ENCODE peak calls at places on chromosomes 7 and 10, in seven cellular contexts. P, A, X, L, V, Z and D are unnamed samples. For H3K27me3, the result is how much of the 10 kb centered on the place peaks cover.

GRCh38 chr7:11784808-11785536 is 47.0 kb downstream of the THSD7A start:
- DNase-seq in P (no peak), A (no peak), X (no peak), L (peak), V (no peak), Z (no peak), D (no peak)

GRCh38 chr7:80428161-80429054 is 83.5 kb downstream of the GNAT3 start:
- DNase-seq in P (peak), A (peak), X (peak), L (peak), V (peak), Z (peak), D (peak)

GRCh38 chr7:22726849-22727792 is at the start of gene IL6:
- DNase-seq in P (peak), A (peak), X (no peak), L (peak), V (peak), Z (no peak), D (peak)

GRCh38 chr10:35517431-35518181 is 87.5 kb upstream of the GJD4 start:
- DNase-seq in P (no peak), A (peak), X (no peak), L (peak), V (no peak), Z (no peak), D (no peak)

GRCh38 chr10:98885380-98885779 is 350.3 kb downstream of the HPSE2 start:
- DNase-seq in P (no peak), A (no peak), X (peak), L (no peak), V (no peak), Z (no peak), D (no peak)

GRCh38 chr10:22321156-22321711 is 335 bp downstream of the BMI1 start:
- DNase-seq in P (peak), A (peak), X (peak), L (peak), V (peak), Z (no peak), D (peak)

GRCh38 chr7:140726304-140726703 is 29.8 kb downstream of the NDUFB2 start:
- DNase-seq in P (peak), A (peak), X (peak), L (peak), V (peak), Z (peak), D (peak)

GRCh38 chr10:87861566-87861952 is 1.8 kb downstream of the KLLN start:
- DNase-seq in P (peak), A (peak), X (peak), L (peak), V (peak), Z (no peak), D (peak)

GRCh38 chr10:28914721-28915120 is 237.4 kb downstream of the BAMBI start:
- DNase-seq in P (no peak), A (no peak), X (no peak), L (peak), V (no peak), Z (no peak), D (no peak)

GRCh38 chr10:48533951-48534720 is 70.7 kb downstream of the ARHGAP22 start:
- DNase-seq in P (peak), A (peak), X (no peak), L (no peak), V (no peak), Z (no peak), D (no peak)

GRCh38 chr10:70887804-70888800 is at the start of gene PCBD1:
- DNase-seq in P (peak), A (peak), X (peak), L (peak), V (peak), Z (peak), D (peak)

GRCh38 chr10:70885931-70886903 is 2.1 kb downstream of the PCBD1 start:
- DNase-seq in P (no peak), A (no peak), X (no peak), L (no peak), V (no peak), Z (no peak), D (no peak)

GRCh38 chr10:70889291-70889690 is 926 bp upstream of the PCBD1 start:
- DNase-seq in P (no peak), A (no peak), X (no peak), L (peak), V (no peak), Z (no peak), D (no peak)

GRCh38 chr10:70885485-70885884 is 2.9 kb downstream of the PCBD1 start:
- DNase-seq in P (no peak), A (no peak), X (no peak), L (no peak), V (no peak), Z (no peak), D (no peak)

GRCh38 chr10:70886921-70887665 is 1.3 kb downstream of the PCBD1 start:
- DNase-seq in P (no peak), A (peak), X (no peak), L (no peak), V (peak), Z (no peak), D (no peak)
- H2AFZ ChIP-seq in P (peak), A (peak), X (no peak), L (peak), V (peak), Z (no peak), D (peak)

GRCh38 chr7:27131390-27131819 is 848 bp upstream of the HOXA4 start:
- DNase-seq in P (no peak), A (peak), X (no peak), L (no peak), V (no peak), Z (no peak), D (no peak)

GRCh38 chr7:27134392-27134791 is 3.8 kb upstream of the HOXA4 start:
- DNase-seq in P (no peak), A (peak), X (no peak), L (peak), V (no peak), Z (no peak), D (no peak)

GRCh38 chr7:27132214-27132613 is 1.7 kb upstream of the HOXA4 start:
- DNase-seq in P (no peak), A (no peak), X (no peak), L (no peak), V (no peak), Z (no peak), D (no peak)

GRCh38 chr7:27132978-27133377 is 2.4 kb upstream of the HOXA4 start:
- DNase-seq in P (no peak), A (no peak), X (no peak), L (no peak), V (no peak), Z (no peak), D (no peak)

GRCh38 chr7:27133409-27134157 is 3.0 kb upstream of the HOXA4 start:
- DNase-seq in P (no peak), A (no peak), X (no peak), L (no peak), V (no peak), Z (no peak), D (no peak)
- H3K27me3 ChIP-seq in P (half or more), A (under half), X (under half), L (under half), V (half or more), Z (under half), D (half or more)

DNA sequence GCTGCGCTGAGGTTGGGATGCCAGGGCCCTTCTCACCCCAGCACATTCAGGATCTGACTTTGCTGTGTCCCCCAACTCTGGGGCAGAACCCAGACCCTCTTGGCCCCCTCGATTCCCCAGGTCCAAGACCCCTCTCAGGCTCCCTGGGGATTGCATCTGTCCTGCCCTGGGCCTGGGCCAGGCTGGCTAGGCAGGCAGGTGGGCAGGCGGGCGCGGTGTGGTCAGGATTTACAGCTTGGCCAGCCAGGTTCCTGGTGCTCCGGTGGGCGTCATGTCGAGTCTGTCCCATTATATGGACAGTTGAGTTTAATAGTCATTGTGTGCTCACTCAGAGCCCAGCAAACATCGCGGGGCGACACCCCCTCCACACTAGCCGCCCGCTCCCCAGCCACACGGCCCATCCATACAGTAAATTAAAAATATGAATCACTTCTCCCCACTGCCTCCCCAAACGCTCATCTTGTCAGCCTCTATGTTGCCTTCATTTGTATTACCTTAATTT is 23.5 kb downstream of the POLL start:
- DNase-seq in P (no peak), A (no peak), X (no peak), L (no peak), V (no peak), Z (no peak), D (no peak)
- TF ChIP-seq EZH2phosphoT487 in P (no peak), A (no peak), X (no peak), L (no peak), V (no peak), Z (no peak), D (no peak)

GRCh38 chr10:4241724-4242345 is 456.8 kb upstream of the KLF6 start:
- DNase-seq in P (peak), A (peak), X (no peak), L (no peak), V (peak), Z (no peak), D (peak)
- H2AFZ ChIP-seq in P (no peak), A (no peak), X (peak), L (no peak), V (no peak), Z (peak), D (peak)

DNA sequence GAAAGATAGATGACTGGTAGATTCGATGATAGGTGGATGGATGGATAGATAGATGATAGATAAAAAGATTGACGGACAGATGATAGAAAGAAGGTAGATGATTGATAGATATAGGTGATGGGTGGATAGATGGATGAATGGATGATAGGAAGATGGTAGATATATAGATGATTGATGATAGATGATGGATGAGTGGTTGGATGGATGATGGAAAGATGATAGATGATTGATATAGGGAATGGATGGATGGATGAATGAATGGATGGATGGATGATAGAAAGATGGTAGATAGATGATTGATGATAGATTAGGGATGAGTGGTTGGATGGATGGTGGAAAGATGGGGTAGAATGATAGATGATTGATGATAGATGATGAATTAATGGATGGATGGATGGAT is 80.1 kb downstream of the MICALL2 start:
- DNase-seq in P (no peak), A (no peak), X (no peak), L (no peak), V (no peak), Z (no peak), D (no peak)
- H3K27me3 ChIP-seq in P (under half), A (under half), X (half or more), L (under half), V (half or more), Z (under half), D (under half)

GRCh38 chr10:3853016-3853415 is 68.0 kb upstream of the KLF6 start:
- DNase-seq in P (no peak), A (no peak), X (no peak), L (no peak), V (no peak), Z (no peak), D (no peak)

GRCh38 chr10:3848768-3849643 is 64.0 kb upstream of the KLF6 start:
- DNase-seq in P (no peak), A (peak), X (no peak), L (peak), V (no peak), Z (no peak), D (no peak)

GRCh38 chr10:3850999-3851937 is 66.3 kb upstream of the KLF6 start:
- DNase-seq in P (no peak), A (peak), X (no peak), L (peak), V (no peak), Z (peak), D (peak)

GRCh38 chr10:3853547-3853989 is 68.6 kb upstream of the KLF6 start:
- DNase-seq in P (no peak), A (no peak), X (no peak), L (peak), V (no peak), Z (no peak), D (peak)

DNA sequence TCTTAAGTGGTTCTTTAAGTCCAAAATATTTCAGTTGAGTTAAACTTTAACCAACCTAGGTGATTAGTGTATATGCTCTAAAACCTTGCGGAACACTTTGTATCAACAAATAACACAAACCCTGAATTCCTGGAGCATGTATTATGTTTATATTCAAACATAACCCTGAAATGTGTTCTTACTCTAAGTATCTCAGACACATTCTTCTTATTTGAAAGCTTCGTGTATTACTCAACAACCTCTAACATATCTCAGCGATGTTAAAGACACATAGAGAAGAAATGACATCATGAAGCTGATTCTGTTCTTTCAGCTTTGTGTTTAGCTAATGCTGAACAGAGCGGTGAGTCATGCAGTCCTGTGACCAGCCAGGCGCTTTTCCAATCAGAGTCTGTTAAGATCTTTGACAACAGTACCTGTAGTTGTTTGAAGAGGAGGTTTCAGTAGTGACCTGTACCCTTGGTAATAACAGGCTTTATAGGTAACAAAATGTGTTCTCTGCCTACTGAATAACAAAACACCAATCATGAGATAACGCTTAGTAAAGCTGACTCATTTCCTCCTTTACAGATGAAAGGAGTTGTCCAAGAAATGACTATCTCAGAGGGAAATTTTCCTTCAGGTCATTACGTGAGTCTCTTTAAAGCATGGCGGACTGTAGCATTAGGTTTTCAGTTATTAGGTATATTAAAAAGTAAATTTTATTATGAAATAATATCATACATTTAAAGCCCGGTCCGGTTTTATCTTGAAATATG is 67.3 kb upstream of the KLF6 start:
- DNase-seq in P (peak), A (peak), X (no peak), L (peak), V (no peak), Z (peak), D (peak)
- TF ChIP-seq EZH2phosphoT487 in P (no peak), A (no peak), X (no peak), L (no peak), V (no peak), Z (no peak), D (no peak)